ENCODE peak calls at places on chromosomes 5 and 9, in ten cellular contexts. I, V, B, S, K, G, Z, N, Q and D are unnamed samples.

GRCh38 chr9:69809304-69809863 is 11.2 kb upstream of the CFAP95 start:
- DNase-seq in G (no peak), K (no peak), N (peak), S (no peak), Z (no peak), Q (no peak), V (no peak), I (no peak), B (no peak), D (peak)

GRCh38 chr5:174065528-174066189 is 20.2 kb downstream of the NSG2 start:
- DNase-seq in B (peak), G (no peak), K (no peak), Q (no peak), N (no peak), V (no peak), Z (no peak), S (no peak), I (no peak), D (no peak)

GRCh38 chr9:92098638-92099037 is 16.6 kb downstream of the SPTLC1 start:
- DNase-seq in N (no peak), Z (no peak), S (no peak), K (no peak), V (no peak), G (no peak), I (no peak), B (no peak), Q (no peak), D (no peak)

GRCh38 chr9:126885089-126885753 is 24.8 kb downstream of the ZBTB34 start:
- DNase-seq in V (no peak), Z (no peak), I (peak), S (no peak), K (no peak), Q (no peak), G (no peak), N (no peak), B (no peak), D (no peak)

GRCh38 chr5:51731641-51732040 is 348.4 kb downstream of the ISL1 start:
- DNase-seq in Z (no peak), K (no peak), G (no peak), V (no peak), B (no peak), Q (no peak), I (no peak), S (no peak), N (no peak), D (no peak)

GRCh38 chr9:98057095-98057799 is 715 bp downstream of the NANS start:
- DNase-seq in Z (no peak), K (no peak), V (no peak), Q (peak), B (no peak), S (no peak), G (no peak), I (no peak), N (no peak), D (no peak)

GRCh38 chr5:65482727-65483473 is 1.2 kb upstream of the ADAMTS6 start:
- DNase-seq in S (peak), I (no peak), K (peak), V (no peak), G (peak), Z (no peak), B (peak), N (peak), Q (peak), D (no peak)

GRCh38 chr5:172641359-172642045 is 439 bp downstream of the NEURL1B start:
- DNase-seq in N (no peak), V (no peak), S (no peak), Q (no peak), K (no peak), B (no peak), I (peak), Z (no peak), G (no peak), D (peak)

GRCh38 chr5:133821311-133821741 is 147.1 kb downstream of the C5orf15 start:
- DNase-seq in I (no peak), B (peak), N (no peak), G (no peak), Z (no peak), K (no peak), Q (no peak), V (peak), S (no peak), D (no peak)

GRCh38 chr5:38515648-38516047 is 40.8 kb downstream of the LIFR start:
- DNase-seq in V (no peak), S (peak), N (peak), I (no peak), Q (no peak), Z (no peak), K (no peak), B (no peak), G (peak), D (no peak)

GRCh38 chr5:137156175-137156574 is 343.0 kb downstream of the SPOCK1 start:
- DNase-seq in B (no peak), G (no peak), V (no peak), N (no peak), Z (no peak), K (no peak), Q (no peak), I (no peak), S (no peak), D (no peak)

GRCh38 chr5:32710335-32710858 is 724 bp upstream of the NPR3 start:
- DNase-seq in V (no peak), N (peak), Q (no peak), K (no peak), Z (no peak), B (no peak), S (no peak), I (peak), G (no peak), D (no peak)

GRCh38 chr5:58016329-58016728 is 443.6 kb downstream of the PLK2 start:
- DNase-seq in N (no peak), G (no peak), Q (peak), I (no peak), Z (no peak), S (no peak), K (no peak), B (no peak), V (no peak), D (peak)

GRCh38 chr9:121473229-121473628 is 26.4 kb downstream of the GGTA1 start:
- DNase-seq in Q (no peak), V (no peak), G (no peak), Z (no peak), N (no peak), K (no peak), I (no peak), B (no peak), S (no peak), D (no peak)

GRCh38 chr5:180860273-180860886 is 696 bp downstream of the ZFP62 start:
- DNase-seq in S (no peak), Z (no peak), I (peak), V (peak), N (peak), B (peak), K (peak), G (no peak), Q (no peak), D (peak)

GRCh38 chr9:12988259-12988658 is 213.4 kb downstream of the LURAP1L start:
- DNase-seq in S (no peak), B (no peak), I (no peak), Q (no peak), N (no peak), V (no peak), G (no peak), Z (no peak), K (no peak), D (no peak)